ENCODE peak calls at places on chromosomes 13 and 19, in five cellular contexts. One of them, this sample, is unnamed.

GRCh38 chr13:106163426-106163825 is 372.0 kb downstream of the EFNB2 start:
- DNase-seq in sigmoid colon: no peak
- DNase-seq in osteocyte: no peak
- DNase-seq in pancreas: no peak
- DNase-seq in activated B cell treated with CpG ODN at 0.5 μM for 24 hours: no peak
- DNase-seq in this sample: no peak

GRCh38 chr19:11538232-11539036 is at the start of gene CNN1:
- DNase-seq in sigmoid colon: peak
- DNase-seq in osteocyte: no peak
- DNase-seq in pancreas: no peak
- DNase-seq in activated B cell treated with CpG ODN at 0.5 μM for 24 hours: no peak
- DNase-seq in this sample: peak

GRCh38 chr19:4524808-4525562 is 6.7 kb upstream of the PLIN4 start:
- DNase-seq in sigmoid colon: no peak
- DNase-seq in osteocyte: no peak
- DNase-seq in pancreas: no peak
- DNase-seq in activated B cell treated with CpG ODN at 0.5 μM for 24 hours: peak
- DNase-seq in this sample: peak

GRCh38 chr13:61838568-61838967 is 422.9 kb upstream of the PCDH20 start:
- DNase-seq in sigmoid colon: no peak
- DNase-seq in osteocyte: no peak
- DNase-seq in pancreas: no peak
- DNase-seq in activated B cell treated with CpG ODN at 0.5 μM for 24 hours: no peak
- DNase-seq in this sample: no peak

GRCh38 chr19:28063702-28064101 is 1149.2 kb downstream of the UQCRFS1 start:
- DNase-seq in sigmoid colon: no peak
- DNase-seq in osteocyte: no peak
- DNase-seq in pancreas: no peak
- DNase-seq in activated B cell treated with CpG ODN at 0.5 μM for 24 hours: no peak
- DNase-seq in this sample: no peak

GRCh38 chr19:54209748-54210494 is 9.3 kb downstream of the RPS9 start:
- DNase-seq in sigmoid colon: peak
- DNase-seq in osteocyte: peak
- DNase-seq in pancreas: peak
- DNase-seq in activated B cell treated with CpG ODN at 0.5 μM for 24 hours: no peak
- DNase-seq in this sample: no peak

GRCh38 chr19:32674153-32674958 is 624 bp downstream of the ANKRD27 start:
- DNase-seq in sigmoid colon: no peak
- DNase-seq in osteocyte: no peak
- DNase-seq in pancreas: no peak
- DNase-seq in activated B cell treated with CpG ODN at 0.5 μM for 24 hours: no peak
- DNase-seq in this sample: no peak

GRCh38 chr19:18417250-18418033 is 1.8 kb upstream of the SSBP4 start:
- DNase-seq in sigmoid colon: peak
- DNase-seq in osteocyte: peak
- DNase-seq in pancreas: no peak
- DNase-seq in activated B cell treated with CpG ODN at 0.5 μM for 24 hours: no peak
- DNase-seq in this sample: peak

GRCh38 chr19:40646564-40647254 is 43.7 kb downstream of the NUMBL start:
- DNase-seq in sigmoid colon: no peak
- DNase-seq in osteocyte: no peak
- DNase-seq in pancreas: no peak
- DNase-seq in activated B cell treated with CpG ODN at 0.5 μM for 24 hours: no peak
- DNase-seq in this sample: no peak

GRCh38 chr19:57321164-57321563 is 892 bp downstream of the ZNF543 start:
- DNase-seq in sigmoid colon: no peak
- DNase-seq in osteocyte: no peak
- DNase-seq in pancreas: no peak
- DNase-seq in activated B cell treated with CpG ODN at 0.5 μM for 24 hours: no peak
- DNase-seq in this sample: no peak

GRCh38 chr19:3073159-3073563 is 10.9 kb upstream of the TLE5 start:
- DNase-seq in sigmoid colon: peak
- DNase-seq in osteocyte: no peak
- DNase-seq in pancreas: no peak
- DNase-seq in activated B cell treated with CpG ODN at 0.5 μM for 24 hours: no peak
- DNase-seq in this sample: no peak

GRCh38 chr19:20339444-20339843 is 172.4 kb downstream of the ZNF486 start:
- DNase-seq in sigmoid colon: no peak
- DNase-seq in osteocyte: no peak
- DNase-seq in pancreas: no peak
- DNase-seq in activated B cell treated with CpG ODN at 0.5 μM for 24 hours: no peak
- DNase-seq in this sample: no peak

GRCh38 chr19:7550987-7551761 is 15.7 kb downstream of the PNPLA6 start:
- DNase-seq in sigmoid colon: peak
- DNase-seq in osteocyte: no peak
- DNase-seq in pancreas: peak
- DNase-seq in activated B cell treated with CpG ODN at 0.5 μM for 24 hours: peak
- DNase-seq in this sample: peak

GRCh38 chr13:30124131-30124768 is 183.1 kb downstream of the KATNAL1 start:
- DNase-seq in sigmoid colon: no peak
- DNase-seq in osteocyte: no peak
- DNase-seq in pancreas: no peak
- DNase-seq in activated B cell treated with CpG ODN at 0.5 μM for 24 hours: no peak
- DNase-seq in this sample: no peak

GRCh38 chr19:49514151-49514550 is 1.7 kb downstream of the FCGRT start:
- DNase-seq in sigmoid colon: no peak
- DNase-seq in osteocyte: no peak
- DNase-seq in pancreas: peak
- DNase-seq in activated B cell treated with CpG ODN at 0.5 μM for 24 hours: no peak
- DNase-seq in this sample: peak

GRCh38 chr13:32537580-32538233 is 888 bp downstream of the N4BP2L2 start:
- DNase-seq in sigmoid colon: no peak
- DNase-seq in osteocyte: no peak
- DNase-seq in pancreas: peak
- DNase-seq in activated B cell treated with CpG ODN at 0.5 μM for 24 hours: peak
- DNase-seq in this sample: no peak

GRCh38 chr13:38826182-38826813 is 139.4 kb downstream of the FREM2 start:
- DNase-seq in sigmoid colon: no peak
- DNase-seq in osteocyte: no peak
- DNase-seq in pancreas: peak
- DNase-seq in activated B cell treated with CpG ODN at 0.5 μM for 24 hours: no peak
- DNase-seq in this sample: no peak

GRCh38 chr13:76799696-76800095 is 86.5 kb downstream of the KCTD12 start:
- DNase-seq in sigmoid colon: no peak
- DNase-seq in osteocyte: no peak
- DNase-seq in pancreas: no peak
- DNase-seq in activated B cell treated with CpG ODN at 0.5 μM for 24 hours: no peak
- DNase-seq in this sample: peak

GRCh38 chr19:10748924-10749434 is 31.1 kb downstream of the DNM2 start:
- DNase-seq in sigmoid colon: no peak
- DNase-seq in osteocyte: no peak
- DNase-seq in pancreas: peak
- DNase-seq in activated B cell treated with CpG ODN at 0.5 μM for 24 hours: no peak
- DNase-seq in this sample: no peak

GRCh38 chr19:31263317-31263716 is 85.9 kb downstream of the TSHZ3 start:
- DNase-seq in sigmoid colon: peak
- DNase-seq in osteocyte: no peak
- DNase-seq in pancreas: no peak
- DNase-seq in activated B cell treated with CpG ODN at 0.5 μM for 24 hours: no peak
- DNase-seq in this sample: no peak

GRCh38 chr13:97121894-97122293 is 100.2 kb upstream of the MBNL2 start:
- DNase-seq in sigmoid colon: no peak
- DNase-seq in osteocyte: no peak
- DNase-seq in pancreas: no peak
- DNase-seq in activated B cell treated with CpG ODN at 0.5 μM for 24 hours: no peak
- DNase-seq in this sample: no peak

GRCh38 chr13:74288361-74288911 is 154.2 kb upstream of the KLF12 start:
- DNase-seq in sigmoid colon: peak
- DNase-seq in osteocyte: no peak
- DNase-seq in pancreas: no peak
- DNase-seq in activated B cell treated with CpG ODN at 0.5 μM for 24 hours: peak
- DNase-seq in this sample: no peak

GRCh38 chr13:31023126-31023525 is 90.7 kb downstream of the TEX26 start:
- DNase-seq in sigmoid colon: no peak
- DNase-seq in osteocyte: no peak
- DNase-seq in pancreas: no peak
- DNase-seq in activated B cell treated with CpG ODN at 0.5 μM for 24 hours: no peak
- DNase-seq in this sample: no peak

GRCh38 chr19:56821675-56822074 is 18.9 kb downstream of the PEG3 start:
- DNase-seq in sigmoid colon: no peak
- DNase-seq in osteocyte: peak
- DNase-seq in pancreas: no peak
- DNase-seq in activated B cell treated with CpG ODN at 0.5 μM for 24 hours: no peak
- DNase-seq in this sample: no peak

GRCh38 chr19:12825259-12826131 is 8.9 kb downstream of the RTBDN start:
- DNase-seq in sigmoid colon: no peak
- DNase-seq in osteocyte: no peak
- DNase-seq in pancreas: no peak
- DNase-seq in activated B cell treated with CpG ODN at 0.5 μM for 24 hours: no peak
- DNase-seq in this sample: peak
- TF ChIP-seq CTCF in sigmoid colon: no peak
- TF ChIP-seq CTCF in osteocyte: peak
- TF ChIP-seq CTCF in pancreas: peak
- TF ChIP-seq CTCF in activated B cell treated with CpG ODN at 0.5 μM for 24 hours: no peak
- TF ChIP-seq CTCF in this sample: peak

GRCh38 chr19:42942187-42942789 is 5.3 kb upstream of the PSG7 start:
- DNase-seq in sigmoid colon: no peak
- DNase-seq in osteocyte: no peak
- DNase-seq in pancreas: no peak
- DNase-seq in activated B cell treated with CpG ODN at 0.5 μM for 24 hours: no peak
- DNase-seq in this sample: no peak
- TF ChIP-seq CTCF in sigmoid colon: no peak
- TF ChIP-seq CTCF in osteocyte: no peak
- TF ChIP-seq CTCF in pancreas: no peak
- TF ChIP-seq CTCF in activated B cell treated with CpG ODN at 0.5 μM for 24 hours: no peak
- TF ChIP-seq CTCF in this sample: no peak

GRCh38 chr13:108342369-108343289 is 73.1 kb downstream of the TNFSF13B start:
- DNase-seq in sigmoid colon: no peak
- DNase-seq in osteocyte: no peak
- DNase-seq in pancreas: no peak
- DNase-seq in activated B cell treated with CpG ODN at 0.5 μM for 24 hours: no peak
- DNase-seq in this sample: peak
- TF ChIP-seq CTCF in sigmoid colon: no peak
- TF ChIP-seq CTCF in osteocyte: peak
- TF ChIP-seq CTCF in pancreas: no peak
- TF ChIP-seq CTCF in activated B cell treated with CpG ODN at 0.5 μM for 24 hours: no peak
- TF ChIP-seq CTCF in this sample: peak

GRCh38 chr13:51444922-51445321 is 7.9 kb downstream of the INTS6 start:
- DNase-seq in sigmoid colon: no peak
- DNase-seq in osteocyte: no peak
- DNase-seq in pancreas: no peak
- DNase-seq in activated B cell treated with CpG ODN at 0.5 μM for 24 hours: no peak
- DNase-seq in this sample: no peak
- TF ChIP-seq CTCF in sigmoid colon: peak
- TF ChIP-seq CTCF in osteocyte: peak
- TF ChIP-seq CTCF in pancreas: no peak
- TF ChIP-seq CTCF in activated B cell treated with CpG ODN at 0.5 μM for 24 hours: no peak
- TF ChIP-seq CTCF in this sample: no peak

GRCh38 chr13:110677731-110678545 is 28.0 kb downstream of the CARS2 start:
- DNase-seq in sigmoid colon: no peak
- DNase-seq in osteocyte: no peak
- DNase-seq in pancreas: no peak
- DNase-seq in activated B cell treated with CpG ODN at 0.5 μM for 24 hours: no peak
- DNase-seq in this sample: peak

GRCh38 chr13:110682746-110683145 is 23.2 kb downstream of the CARS2 start:
- DNase-seq in sigmoid colon: no peak
- DNase-seq in osteocyte: no peak
- DNase-seq in pancreas: no peak
- DNase-seq in activated B cell treated with CpG ODN at 0.5 μM for 24 hours: no peak
- DNase-seq in this sample: no peak

GRCh38 chr13:110683203-110683883 is 22.6 kb downstream of the CARS2 start:
- DNase-seq in sigmoid colon: no peak
- DNase-seq in osteocyte: no peak
- DNase-seq in pancreas: no peak
- DNase-seq in activated B cell treated with CpG ODN at 0.5 μM for 24 hours: no peak
- DNase-seq in this sample: no peak

GRCh38 chr13:110681868-110682550 is 23.9 kb downstream of the CARS2 start:
- DNase-seq in sigmoid colon: no peak
- DNase-seq in osteocyte: no peak
- DNase-seq in pancreas: no peak
- DNase-seq in activated B cell treated with CpG ODN at 0.5 μM for 24 hours: no peak
- DNase-seq in this sample: no peak

GRCh38 chr13:110680852-110681251 is 25.1 kb downstream of the CARS2 start:
- DNase-seq in sigmoid colon: no peak
- DNase-seq in osteocyte: no peak
- DNase-seq in pancreas: no peak
- DNase-seq in activated B cell treated with CpG ODN at 0.5 μM for 24 hours: no peak
- DNase-seq in this sample: peak
- TF ChIP-seq CTCF in sigmoid colon: peak
- TF ChIP-seq CTCF in osteocyte: peak
- TF ChIP-seq CTCF in pancreas: peak
- TF ChIP-seq CTCF in activated B cell treated with CpG ODN at 0.5 μM for 24 hours: no peak
- TF ChIP-seq CTCF in this sample: no peak

GRCh38 chr19:23855676-23856075 is 59.0 kb upstream of the ZNF726 start:
- DNase-seq in sigmoid colon: no peak
- DNase-seq in osteocyte: no peak
- DNase-seq in pancreas: no peak
- DNase-seq in activated B cell treated with CpG ODN at 0.5 μM for 24 hours: no peak
- DNase-seq in this sample: no peak
- TF ChIP-seq CTCF in sigmoid colon: no peak
- TF ChIP-seq CTCF in osteocyte: no peak
- TF ChIP-seq CTCF in pancreas: no peak
- TF ChIP-seq CTCF in activated B cell treated with CpG ODN at 0.5 μM for 24 hours: no peak
- TF ChIP-seq CTCF in this sample: no peak

DNA sequence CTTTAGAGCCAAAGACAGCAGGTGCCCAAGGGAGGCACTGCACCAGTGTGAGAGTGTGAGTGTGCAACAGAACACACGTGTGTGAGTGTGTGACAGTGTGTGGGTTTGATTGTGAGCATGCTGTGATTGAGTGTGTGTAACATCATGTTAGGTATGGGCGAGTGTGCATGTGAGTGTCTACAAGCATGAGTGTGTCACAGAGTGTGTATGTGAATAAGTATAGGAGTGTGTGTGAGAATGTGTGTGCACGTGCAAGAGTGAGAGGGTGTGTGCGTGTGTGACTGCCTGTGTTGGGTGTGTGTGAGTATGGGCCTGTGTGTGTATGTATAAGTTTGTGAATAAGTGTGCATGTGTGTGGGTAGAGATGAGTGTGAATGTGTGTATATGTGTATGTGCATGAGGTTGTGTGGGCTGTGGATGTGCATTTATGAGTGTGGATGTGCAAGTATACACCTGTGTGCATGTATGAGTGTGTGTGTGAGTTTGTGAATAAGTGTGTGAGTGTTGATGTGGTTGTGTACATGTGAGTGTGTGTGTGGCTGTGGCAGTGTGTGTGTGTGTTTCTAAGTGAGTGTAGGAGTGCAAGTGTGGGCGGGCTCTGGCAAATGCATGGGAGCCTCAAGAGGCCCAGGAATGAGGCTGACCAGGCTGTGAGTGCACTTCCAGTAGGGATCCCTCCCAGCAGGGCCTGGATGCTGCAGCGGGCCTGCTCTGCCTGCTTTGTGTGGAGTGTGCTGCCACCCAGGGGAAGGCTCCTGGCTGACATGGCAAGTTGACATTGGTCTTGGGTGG is 198.4 kb downstream of the COL4A1 start:
- DNase-seq in sigmoid colon: peak
- DNase-seq in osteocyte: peak
- DNase-seq in pancreas: peak
- DNase-seq in activated B cell treated with CpG ODN at 0.5 μM for 24 hours: no peak
- DNase-seq in this sample: peak
- TF ChIP-seq CTCF in sigmoid colon: peak
- TF ChIP-seq CTCF in osteocyte: peak
- TF ChIP-seq CTCF in pancreas: peak
- TF ChIP-seq CTCF in activated B cell treated with CpG ODN at 0.5 μM for 24 hours: no peak
- TF ChIP-seq CTCF in this sample: peak

DNA sequence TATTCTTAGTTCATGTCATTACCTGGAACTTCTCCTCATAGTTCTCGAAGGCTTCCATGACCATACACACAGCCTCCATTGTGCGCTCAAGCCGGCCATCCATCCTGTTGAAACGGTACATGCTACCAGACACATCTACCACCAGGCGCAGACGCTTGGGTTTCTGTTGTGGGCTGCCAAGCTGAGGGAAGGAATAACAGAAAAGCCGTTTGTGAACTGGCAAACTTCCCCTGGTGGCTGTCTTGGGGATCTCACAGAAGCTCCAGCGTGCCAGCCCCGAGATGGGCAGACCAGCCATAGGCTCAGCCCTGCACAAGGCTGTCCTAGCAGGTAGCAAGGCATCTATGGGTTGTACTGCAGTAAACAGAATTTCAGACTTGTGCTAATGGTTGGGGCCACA is 130.1 kb downstream of the RGCC start:
- DNase-seq in sigmoid colon: no peak
- DNase-seq in osteocyte: no peak
- DNase-seq in pancreas: no peak
- DNase-seq in activated B cell treated with CpG ODN at 0.5 μM for 24 hours: no peak
- DNase-seq in this sample: no peak
- TF ChIP-seq CTCF in sigmoid colon: no peak
- TF ChIP-seq CTCF in osteocyte: no peak
- TF ChIP-seq CTCF in pancreas: no peak
- TF ChIP-seq CTCF in activated B cell treated with CpG ODN at 0.5 μM for 24 hours: no peak
- TF ChIP-seq CTCF in this sample: no peak

This sample was measured in GM13976.